ENCODE peak calls at places on chromosomes 16 and 17, in eight cellular contexts. F is natural killer cell; X is fibroblast of pulmonary artery; O is uterus; I is CD4-positive, alpha-beta T cell; K is HFF-Myc; B is PC-9; C is cardiac muscle cell. A is an unnamed sample.

GRCh38 chr17:79023886-79024771 is at the start of gene C1QTNF1:
- DNase-seq in F (no peak), X (peak; percentile 75), O (no peak), I (no peak), K (no peak), B (peak; percentile 70), C (peak; percentile 88), A (no peak)

GRCh38 chr17:44911133-44912001 is 3.9 kb downstream of the GFAP start:
- DNase-seq in F (peak; percentile 43), X (peak; percentile 48), O (peak; percentile 49), I (peak; percentile 35), K (no peak), B (no peak), C (peak; percentile 55), A (no peak)

GRCh38 chr16:73743665-73744496 is 552.7 kb upstream of the PSMD7 start:
- DNase-seq in F (no peak), X (no peak), O (no peak), I (no peak), K (no peak), B (no peak), C (no peak), A (no peak)

GRCh38 chr16:51666821-51667220 is 515.8 kb upstream of the SALL1 start:
- DNase-seq in F (no peak), X (no peak), O (no peak), I (no peak), K (no peak), B (no peak), C (no peak), A (no peak)

GRCh38 chr16:57627184-57627871 is 1.1 kb upstream of the ADGRG1 start:
- DNase-seq in F (no peak), X (peak; percentile 75), O (no peak), I (no peak), K (peak; percentile 25), B (peak; percentile 70), C (peak; percentile 77), A (no peak)

GRCh38 chr17:27321372-27321771 is 27.5 kb downstream of the WSB1 start:
- DNase-seq in F (no peak), X (no peak), O (no peak), I (no peak), K (no peak), B (no peak), C (no peak), A (no peak)

GRCh38 chr16:67000384-67001158 is 12.2 kb downstream of the CES4A start:
- DNase-seq in F (peak; percentile 46), X (peak; percentile 22), O (peak; percentile 61), I (peak; percentile 49), K (no peak), B (peak; percentile 30), C (peak; percentile 46), A (no peak)

GRCh38 chr16:57419506-57419905 is 14.9 kb downstream of the CCL17 start:
- DNase-seq in F (no peak), X (no peak), O (no peak), I (no peak), K (no peak), B (no peak), C (no peak), A (no peak)

GRCh38 chr16:88754109-88754911 is 30.7 kb downstream of the PIEZO1 start:
- DNase-seq in F (no peak), X (no peak), O (no peak), I (no peak), K (no peak), B (no peak), C (no peak), A (no peak)

GRCh38 chr17:50731575-50732460 is 12.4 kb downstream of the LUC7L3 start:
- DNase-seq in F (no peak), X (no peak), O (no peak), I (no peak), K (no peak), B (no peak), C (no peak), A (no peak)

GRCh38 chr16:53664724-53665345 is 38.8 kb downstream of the RPGRIP1L start:
- DNase-seq in F (no peak), X (peak; percentile 83), O (no peak), I (no peak), K (peak; percentile 59), B (no peak), C (peak; percentile 91), A (peak; percentile 50)

GRCh38 chr17:64357191-64357981 is 33.3 kb downstream of the PECAM1 start:
- DNase-seq in F (no peak), X (peak; percentile 99), O (peak; percentile 51), I (no peak), K (peak; percentile 99), B (no peak), C (peak; percentile 99), A (peak; percentile 93)

GRCh38 chr17:61481421-61481820 is 29.2 kb downstream of the TBX4 start:
- DNase-seq in F (no peak), X (no peak), O (no peak), I (no peak), K (no peak), B (no peak), C (no peak), A (no peak)

GRCh38 chr16:85799497-85800320 is at the start of the genes COX4I1 and EMC8:
- DNase-seq in F (peak; percentile 90), X (peak; percentile 94), O (peak; percentile 92), I (peak; percentile 86), K (peak; percentile 59), B (peak; percentile 93), C (peak; percentile 94), A (peak; percentile 75)

GRCh38 chr17:3916013-3916696 is at the start of gene P2RX1:
- DNase-seq in F (peak; percentile 33), X (peak; percentile 75), O (no peak), I (no peak), K (no peak), B (no peak), C (peak; percentile 84), A (no peak)

GRCh38 chr17:41962111-41962510 is 4.5 kb upstream of the CNP start:
- DNase-seq in F (no peak), X (no peak), O (no peak), I (no peak), K (no peak), B (no peak), C (no peak), A (no peak)

GRCh38 chr17:64385187-64386083 is 5.2 kb downstream of the PECAM1 start:
- DNase-seq in F (peak; percentile 70), X (peak; percentile 93), O (peak; percentile 74), I (no peak), K (peak; percentile 55), B (peak; percentile 88), C (peak; percentile 83), A (peak; percentile 15)

GRCh38 chr17:51351890-51352289 is 91.5 kb downstream of the UTP18 start:
- DNase-seq in F (no peak), X (peak; percentile 51), O (no peak), I (no peak), K (no peak), B (no peak), C (peak; percentile 74), A (no peak)

GRCh38 chr17:74147966-74148365 is 55.5 kb upstream of the RPL38 start:
- DNase-seq in F (no peak), X (no peak), O (no peak), I (no peak), K (no peak), B (no peak), C (no peak), A (no peak)

GRCh38 chr16:89727406-89728120 is 6.2 kb downstream of the ZNF276 start:
- DNase-seq in F (no peak), X (no peak), O (no peak), I (no peak), K (no peak), B (no peak), C (no peak), A (no peak)

GRCh38 chr17:47914296-47914948 is 18.4 kb downstream of the SP2 start:
- DNase-seq in F (no peak), X (no peak), O (no peak), I (no peak), K (no peak), B (no peak), C (no peak), A (no peak)

GRCh38 chr17:1149869-1150268 is 29.9 kb downstream of the ABR start:
- DNase-seq in F (no peak), X (no peak), O (no peak), I (no peak), K (no peak), B (no peak), C (no peak), A (no peak)

GRCh38 chr17:1145311-1145986 is 34.3 kb downstream of the ABR start:
- DNase-seq in F (no peak), X (no peak), O (no peak), I (no peak), K (no peak), B (no peak), C (no peak), A (no peak)

GRCh38 chr17:1146551-1147265 is 33.1 kb downstream of the ABR start:
- DNase-seq in F (no peak), X (no peak), O (no peak), I (no peak), K (no peak), B (no peak), C (no peak), A (no peak)

GRCh38 chr17:1150863-1151685 is 28.7 kb downstream of the ABR start:
- DNase-seq in F (no peak), X (no peak), O (no peak), I (no peak), K (no peak), B (peak; percentile 10), C (no peak), A (no peak)

DNA sequence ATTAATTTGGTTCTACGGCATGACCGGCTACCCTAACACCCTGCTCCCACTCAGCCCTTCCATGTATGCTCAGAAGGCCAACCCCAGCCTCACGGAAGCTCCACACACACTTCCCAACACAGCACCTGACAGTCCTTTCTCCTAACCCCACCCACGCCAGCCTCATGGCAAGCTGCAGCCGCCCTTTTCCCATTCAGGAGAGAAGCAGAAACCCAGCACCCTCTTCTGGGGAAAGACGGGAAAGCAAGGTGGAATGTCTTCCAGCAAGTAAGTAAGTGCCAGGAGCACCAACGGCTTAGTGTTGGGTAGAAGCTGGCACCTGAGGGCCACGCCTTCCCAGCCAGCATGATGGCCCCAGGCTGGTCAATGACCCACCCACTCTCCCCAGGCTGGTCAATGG is 32.1 kb downstream of the ABR start:
- DNase-seq in F (no peak), X (peak; percentile 53), O (no peak), I (no peak), K (no peak), B (peak; percentile 80), C (peak; percentile 54), A (no peak)
- TF ChIP-seq CTCF in F (no peak), X (peak; percentile 51), O (no peak), I (no peak), K (peak; percentile 47), B (peak; percentile 79), C (peak; percentile 47), A (peak; percentile 53)

GRCh38 chr16:4231367-4231766 is 10.5 kb downstream of the SRL start:
- DNase-seq in F (no peak), X (no peak), O (no peak), I (no peak), K (no peak), B (no peak), C (no peak), A (no peak)
- TF ChIP-seq CTCF in F (no peak), X (no peak), O (no peak), I (no peak), K (no peak), B (no peak), C (no peak), A (no peak)

GRCh38 chr16:3282103-3282746 is 1.1 kb upstream of the ZNF263 start:
- DNase-seq in F (no peak), X (no peak), O (no peak), I (no peak), K (no peak), B (no peak), C (peak; percentile 79), A (no peak)
- TF ChIP-seq CTCF in F (no peak), X (no peak), O (no peak), I (no peak), K (no peak), B (no peak), C (no peak), A (no peak)

GRCh38 chr16:13435873-13436474 is 484.0 kb upstream of the ERCC4 start:
- DNase-seq in F (no peak), X (no peak), O (no peak), I (no peak), K (no peak), B (peak; percentile 24), C (no peak), A (no peak)
- TF ChIP-seq CTCF in F (no peak), X (no peak), O (no peak), I (no peak), K (no peak), B (peak; percentile 15), C (no peak), A (no peak)

A was measured in AG04450.